ENCODE peak calls at places on chromosomes 13 and 19, in seven cellular contexts. P, U, F, R, J, K and N are unnamed samples.

GRCh38 chr19:13961826-13962737 is 9.8 kb downstream of the DCAF15 start:
- DNase-seq in P (no peak), U (no peak), F (no peak), R (no peak), J (peak; percentile 13), K (no peak), N (no peak)

GRCh38 chr19:42102877-42103276 is 26.9 kb downstream of the ZNF574 start:
- DNase-seq in P (no peak), U (no peak), F (no peak), R (no peak), J (no peak), K (no peak), N (no peak)

GRCh38 chr13:29038700-29039099 is 218.6 kb downstream of the MTUS2 start:
- DNase-seq in P (no peak), U (no peak), F (no peak), R (no peak), J (no peak), K (no peak), N (no peak)

GRCh38 chr13:75271851-75272250 is 210.1 kb downstream of the TBC1D4 start:
- DNase-seq in P (no peak), U (no peak), F (no peak), R (no peak), J (peak; percentile 26), K (no peak), N (no peak)

GRCh38 chr19:39498262-39499081 is at the start of gene DLL3:
- DNase-seq in P (no peak), U (no peak), F (no peak), R (peak; percentile 50), J (peak; percentile 7), K (no peak), N (no peak)

GRCh38 chr13:27960362-27961226 is 8.5 kb downstream of the CDX2 start:
- DNase-seq in P (peak; percentile 90), U (peak; percentile 96), F (no peak), R (peak; percentile 78), J (no peak), K (peak; percentile 81), N (peak; percentile 22)

GRCh38 chr13:25249001-25249543 is 38.2 kb downstream of the MTMR6 start:
- DNase-seq in P (no peak), U (no peak), F (no peak), R (peak; percentile 52), J (peak; percentile 43), K (no peak), N (no peak)

GRCh38 chr19:1672038-1672768 is 19.8 kb upstream of the TCF3 start:
- DNase-seq in P (peak; percentile 68), U (no peak), F (no peak), R (peak; percentile 47), J (peak; percentile 30), K (peak; percentile 80), N (no peak)

GRCh38 chr13:30816733-30817132 is 81.4 kb downstream of the ALOX5AP start:
- DNase-seq in P (no peak), U (no peak), F (no peak), R (no peak), J (no peak), K (no peak), N (no peak)

GRCh38 chr13:29589234-29589633 is 6.3 kb downstream of the SLC7A1 start:
- DNase-seq in P (no peak), U (no peak), F (no peak), R (no peak), J (peak; percentile 63), K (no peak), N (no peak)

GRCh38 chr13:87684850-87685735 is 13.9 kb downstream of the SLITRK5 start:
- DNase-seq in P (no peak), U (no peak), F (no peak), R (peak; percentile 68), J (no peak), K (no peak), N (no peak)

GRCh38 chr19:42529248-42529764 is 1.0 kb upstream of the CEACAM1 start:
- DNase-seq in P (peak; percentile 85), U (peak; percentile 74), F (peak; percentile 31), R (peak; percentile 71), J (peak; percentile 19), K (peak; percentile 83), N (peak; percentile 7)

GRCh38 chr13:62387642-62388041 is 972.0 kb upstream of the PCDH20 start:
- DNase-seq in P (no peak), U (no peak), F (peak; percentile 2), R (peak; percentile 29), J (peak; percentile 36), K (no peak), N (no peak)

DNA sequence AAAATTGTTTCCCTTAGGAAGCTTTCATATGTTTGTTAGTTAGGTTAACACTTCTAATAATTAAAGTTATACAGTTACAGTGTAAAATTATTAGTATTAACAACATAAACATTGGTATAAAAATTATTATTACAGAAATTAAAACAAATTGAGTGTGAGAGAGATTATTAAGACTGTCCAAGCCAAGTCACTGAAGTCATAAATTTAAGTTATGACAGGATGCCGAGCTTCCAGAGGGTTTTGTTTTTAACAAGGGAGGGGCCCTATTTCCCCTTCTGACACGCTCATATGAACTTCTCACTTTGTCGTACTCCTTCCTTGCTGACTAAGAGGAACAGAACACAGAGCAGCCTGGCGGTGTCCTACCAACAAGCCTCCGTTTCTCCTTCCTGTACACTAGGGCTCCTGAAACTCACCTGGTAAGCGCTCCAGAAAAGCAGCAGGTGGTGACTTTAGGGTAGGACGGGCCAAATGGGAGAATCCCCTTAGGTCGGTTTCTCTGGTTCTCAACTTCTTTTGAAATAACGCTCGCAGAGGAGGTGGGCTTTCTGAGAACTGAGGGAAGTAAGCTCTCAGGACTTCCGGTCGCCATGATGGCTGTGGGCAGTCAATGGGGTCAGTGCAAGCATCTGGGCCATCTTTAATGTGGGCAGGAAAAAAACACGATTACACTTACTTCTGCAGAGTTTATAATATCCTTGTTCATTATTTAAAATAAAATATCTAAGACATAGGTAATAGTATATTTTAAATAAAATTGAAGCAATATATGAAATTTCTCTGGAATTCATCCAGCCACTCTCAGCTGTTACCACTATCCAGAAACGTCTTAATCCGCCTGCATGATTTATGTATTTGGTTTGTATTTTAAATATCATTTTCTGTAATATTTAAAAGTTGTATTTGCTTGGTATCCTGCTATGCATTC is at the start of gene CARD8:
- DNase-seq in P (peak; percentile 81), U (peak; percentile 88), F (peak; percentile 84), R (peak; percentile 77), J (peak; percentile 88), K (peak; percentile 87), N (peak; percentile 45)
- TF ChIP-seq CTCF in P (no peak), U (no peak), F (no peak), R (no peak), J (peak; percentile 0), K (no peak), N (no peak)

GRCh38 chr19:4081441-4082129 is 14.9 kb upstream of the ZBTB7A start:
- DNase-seq in P (no peak), U (no peak), F (no peak), R (peak; percentile 12), J (no peak), K (no peak), N (no peak)

GRCh38 chr19:4075373-4075772 is 8.7 kb upstream of the ZBTB7A start:
- DNase-seq in P (no peak), U (no peak), F (no peak), R (no peak), J (no peak), K (peak; percentile 90), N (no peak)

GRCh38 chr19:4077011-4077382 is 10.3 kb upstream of the ZBTB7A start:
- DNase-seq in P (no peak), U (no peak), F (no peak), R (no peak), J (no peak), K (no peak), N (no peak)

GRCh38 chr19:4080473-4080872 is 13.8 kb upstream of the ZBTB7A start:
- DNase-seq in P (no peak), U (no peak), F (no peak), R (no peak), J (no peak), K (no peak), N (no peak)

GRCh38 chr19:4077800-4078683 is 11.3 kb upstream of the ZBTB7A start:
- DNase-seq in P (peak; percentile 84), U (no peak), F (no peak), R (peak; percentile 20), J (no peak), K (peak; percentile 89), N (no peak)
- H3K4me3 ChIP-seq in P (peak overlapping the region; percentile 48), U (no peak overlapping the region), F (no peak overlapping the region), R (peak overlapping the region; percentile 47), J (peak overlapping the region; percentile 51), K (peak overlapping the region; percentile 63), N (no peak overlapping the region)

GRCh38 chr19:46719629-46720515 is 3.0 kb upstream of the PRKD2 start:
- DNase-seq in P (no peak), U (no peak), F (no peak), R (no peak), J (no peak), K (no peak), N (no peak)

GRCh38 chr19:46722421-46723022 is 5.6 kb upstream of the PRKD2 start:
- DNase-seq in P (no peak), U (no peak), F (no peak), R (no peak), J (no peak), K (peak; percentile 55), N (no peak)

GRCh38 chr19:46720516-46721239 is 3.8 kb upstream of the PRKD2 start:
- DNase-seq in P (no peak), U (peak; percentile 40), F (no peak), R (no peak), J (no peak), K (peak; percentile 46), N (no peak)

GRCh38 chr19:46722004-46722380 is 5.1 kb upstream of the PRKD2 start:
- DNase-seq in P (no peak), U (peak; percentile 37), F (no peak), R (no peak), J (no peak), K (no peak), N (no peak)

DNA sequence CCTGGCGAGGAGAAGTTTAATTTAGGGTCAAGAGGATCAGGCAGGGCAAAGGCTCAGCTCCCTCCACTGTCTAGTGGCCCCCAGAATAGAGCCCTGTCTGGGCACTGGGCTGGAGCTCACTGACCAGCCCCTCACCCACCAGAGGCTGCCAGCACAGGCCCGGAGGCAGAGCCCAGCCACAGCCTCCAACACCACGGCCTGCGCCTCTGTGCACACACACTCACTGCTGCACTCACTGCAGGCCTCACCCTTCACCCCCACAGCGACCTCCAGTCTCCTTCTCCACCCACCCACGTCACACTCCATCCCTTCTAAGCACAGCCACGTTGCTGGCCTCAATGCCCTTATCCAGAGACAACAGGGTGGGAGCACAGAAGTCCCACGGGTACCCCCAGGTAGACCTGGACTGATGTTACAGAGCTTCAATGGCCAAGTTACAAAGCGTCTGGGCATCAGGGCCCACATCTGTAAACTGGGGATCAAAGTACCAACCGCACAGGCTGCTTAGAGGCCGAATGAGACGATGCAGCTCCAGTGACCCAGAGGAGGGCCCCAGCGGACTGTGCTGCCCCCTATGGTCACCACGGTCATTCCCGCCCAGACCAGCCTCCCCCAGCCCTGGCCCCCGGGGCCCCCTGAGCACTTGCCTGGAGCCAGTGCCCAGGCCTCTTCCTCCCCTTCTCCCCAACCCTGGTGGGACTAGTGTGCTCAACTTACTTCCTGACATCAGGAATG is 4.5 kb upstream of the PRKD2 start:
- DNase-seq in P (no peak), U (peak; percentile 41), F (no peak), R (no peak), J (no peak), K (peak; percentile 49), N (no peak)
- TF ChIP-seq CTCF in P (no peak), U (no peak), F (no peak), R (no peak), J (peak; percentile 12), K (no peak), N (no peak)

DNA sequence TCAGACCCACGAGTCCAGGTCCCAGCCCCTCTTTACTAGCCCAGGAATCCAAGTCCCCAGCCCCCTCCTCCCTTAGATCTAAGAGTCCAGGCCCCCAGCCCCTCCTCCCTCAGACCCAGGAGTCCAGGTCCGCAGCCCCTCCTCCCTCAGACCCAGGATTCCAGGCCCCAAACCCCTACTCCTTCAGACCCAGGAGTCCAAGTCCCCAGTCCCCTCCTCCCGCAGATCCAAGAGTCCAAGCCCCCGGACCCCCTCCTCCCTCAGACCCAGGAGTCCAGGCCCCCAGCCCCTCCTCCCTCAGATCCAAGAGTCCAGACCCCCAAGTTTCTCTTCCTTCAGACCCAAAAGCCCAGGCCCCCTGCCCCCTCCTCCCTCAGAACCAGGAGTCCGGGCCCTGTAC is 11.5 kb downstream of the SPACA6 start:
- DNase-seq in P (no peak), U (peak; percentile 39), F (no peak), R (no peak), J (no peak), K (no peak), N (no peak)
- H3K4me3 ChIP-seq in P (peak overlapping the region; percentile 54), U (peak overlapping the region; percentile 54), F (peak overlapping the region; percentile 91), R (peak overlapping the region; percentile 88), J (peak overlapping the region; percentile 45), K (peak overlapping the region; percentile 84), N (peak overlapping the region; percentile 95)